ENCODE peak calls at places on chromosomes 11 and 22, in four cellular contexts. D is A673, R is MM.1S, W is sigmoid colon. I is an unnamed sample. For H3K4me1, the result is how much of the 10 kb centered on the place peaks cover.

GRCh38 chr22:36027960-36028645 is 521 bp downstream of the RBFOX2 start:
- DNase-seq in D (no peak), R (peak), W (peak), I (no peak)

GRCh38 chr11:65429069-65429681 is 6.6 kb downstream of the NEAT1 start:
- DNase-seq in D (no peak), R (no peak), W (peak), I (no peak)

GRCh38 chr11:12815931-12816494 is 141.8 kb downstream of the TEAD1 start:
- DNase-seq in D (no peak), R (peak), W (no peak), I (no peak)

GRCh38 chr22:26847046-26847445 is 189.7 kb downstream of the MIAT start:
- DNase-seq in D (no peak), R (no peak), W (no peak), I (no peak)

GRCh38 chr11:119807841-119808240 is 78.8 kb upstream of the NECTIN1 start:
- DNase-seq in D (no peak), R (no peak), W (no peak), I (no peak)

GRCh38 chr11:119663279-119663678 is 65.7 kb downstream of the NECTIN1 start:
- DNase-seq in D (no peak), R (no peak), W (no peak), I (no peak)

GRCh38 chr22:48585916-48586798 is 1241.5 kb downstream of the BRD1 start:
- DNase-seq in D (no peak), R (no peak), W (no peak), I (no peak)

GRCh38 chr22:19289475-19290161 is 1.9 kb downstream of the CLTCL1 start:
- DNase-seq in D (no peak), R (no peak), W (no peak), I (no peak)

GRCh38 chr11:1044160-1044559 is 7.6 kb upstream of the MUC6 start:
- DNase-seq in D (peak), R (no peak), W (no peak), I (no peak)

GRCh38 chr22:28454431-28455064 is 225.1 kb downstream of the TTC28 start:
- DNase-seq in D (no peak), R (no peak), W (no peak), I (no peak)

GRCh38 chr11:280762-281485 is 2.7 kb downstream of the NLRP6 start:
- DNase-seq in D (no peak), R (no peak), W (peak), I (peak)

GRCh38 chr11:17012712-17013547 is 1.3 kb downstream of the PLEKHA7 start:
- DNase-seq in D (no peak), R (no peak), W (peak), I (peak)

GRCh38 chr11:58998480-58999290 is 59.4 kb downstream of the GLYATL1 start:
- DNase-seq in D (no peak), R (no peak), W (no peak), I (no peak)

GRCh38 chr22:46092011-46092410 is 58.3 kb upstream of the PPARA start:
- DNase-seq in D (no peak), R (no peak), W (no peak), I (no peak)
- H3K27ac ChIP-seq in D (peak), R (no peak), W (peak), I (peak)

DNA sequence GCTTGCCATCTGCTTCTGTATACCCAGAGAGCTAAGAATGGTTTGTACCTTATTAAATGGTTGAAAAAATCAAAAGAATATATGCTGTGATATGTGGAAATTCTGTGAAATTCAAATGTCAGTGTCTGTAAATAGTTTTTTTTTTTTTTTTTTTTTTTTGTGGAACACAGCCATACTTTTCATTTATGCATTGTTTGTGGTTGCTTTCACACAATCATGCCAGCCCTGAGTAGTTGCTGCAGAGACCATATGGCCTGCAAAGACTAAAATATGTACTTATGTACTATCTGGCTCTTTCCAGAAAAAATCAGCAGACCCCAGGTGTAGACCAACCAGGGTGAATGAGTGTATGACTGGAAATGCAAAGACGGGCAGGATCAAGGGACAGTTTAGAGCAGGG is 98.3 kb downstream of the PTPRJ start:
- DNase-seq in D (no peak), R (no peak), W (no peak), I (no peak)
- H3K4me1 ChIP-seq in D (under half), R (under half), W (under half), I (under half)

DNA sequence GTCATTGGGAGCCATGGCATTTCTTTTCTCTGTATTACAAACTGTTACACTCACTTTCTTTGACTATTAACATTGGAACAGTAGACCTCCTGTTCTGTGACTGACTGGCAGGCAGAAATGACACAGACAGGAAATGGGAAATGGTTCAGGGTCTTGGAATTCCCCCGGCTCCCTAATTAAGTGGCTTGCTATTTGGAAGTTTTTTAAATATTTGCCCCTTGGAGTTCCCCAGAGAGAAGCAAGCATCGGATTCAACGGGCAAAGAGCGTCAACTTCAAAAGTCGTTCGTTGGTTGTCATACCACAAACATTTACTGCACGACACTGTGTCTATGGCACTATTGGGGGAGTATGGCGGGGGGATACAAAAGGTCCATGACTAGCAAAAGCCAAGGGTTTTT is 1.1 kb upstream of the BIRC2 start:
- DNase-seq in D (peak), R (no peak), W (no peak), I (no peak)
- H3K27ac ChIP-seq in D (peak), R (peak), W (peak), I (peak)

DNA sequence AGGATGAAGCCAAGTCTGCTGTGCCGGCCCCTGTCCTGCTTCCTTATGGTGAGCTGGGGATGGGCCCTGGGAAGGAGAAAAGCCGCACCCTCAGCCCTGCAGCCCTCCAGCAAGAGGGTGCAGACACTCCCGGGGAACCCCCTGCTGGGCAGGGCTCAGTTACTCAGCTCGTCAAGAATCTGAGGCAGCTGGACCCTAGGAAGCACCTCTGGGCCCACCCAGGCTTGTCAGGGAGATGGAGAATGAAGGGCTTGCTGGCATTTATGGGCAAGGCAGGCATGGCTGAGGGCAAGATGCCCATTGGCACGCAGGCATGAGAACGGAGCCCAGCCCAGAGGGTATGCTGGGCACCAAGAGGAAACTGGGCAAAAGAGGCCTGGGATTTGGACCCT is 12.9 kb downstream of the RELT start:
- DNase-seq in D (no peak), R (no peak), W (no peak), I (no peak)
- H3K4me1 ChIP-seq in D (half or more), R (under half), W (under half), I (half or more)

GRCh38 chr11:61153593-61154090 is 7.6 kb downstream of the VPS37C start:
- DNase-seq in D (no peak), R (no peak), W (peak), I (no peak)

GRCh38 chr11:61150656-61151544 is 10.3 kb downstream of the VPS37C start:
- DNase-seq in D (no peak), R (no peak), W (peak), I (no peak)

GRCh38 chr11:61152816-61153592 is 8.2 kb downstream of the VPS37C start:
- DNase-seq in D (no peak), R (no peak), W (peak), I (no peak)

GRCh38 chr11:61149624-61150615 is 11.3 kb downstream of the VPS37C start:
- DNase-seq in D (no peak), R (no peak), W (peak), I (no peak)

GRCh38 chr11:61151545-61152252 is 9.5 kb downstream of the VPS37C start:
- DNase-seq in D (no peak), R (no peak), W (peak), I (no peak)
- H3K27ac ChIP-seq in D (no peak), R (no peak), W (peak), I (no peak)

GRCh38 chr22:17375914-17376614 is 6.8 kb downstream of the CECR2 start:
- DNase-seq in D (no peak), R (no peak), W (no peak), I (no peak)
- H3K4me1 ChIP-seq in D (under half), R (under half), W (under half), I (under half)

GRCh38 chr22:31230871-31231621 is 18.9 kb downstream of the LIMK2 start:
- DNase-seq in D (peak), R (peak), W (no peak), I (no peak)
- H3K27ac ChIP-seq in D (no peak), R (peak), W (peak), I (peak)

DNA sequence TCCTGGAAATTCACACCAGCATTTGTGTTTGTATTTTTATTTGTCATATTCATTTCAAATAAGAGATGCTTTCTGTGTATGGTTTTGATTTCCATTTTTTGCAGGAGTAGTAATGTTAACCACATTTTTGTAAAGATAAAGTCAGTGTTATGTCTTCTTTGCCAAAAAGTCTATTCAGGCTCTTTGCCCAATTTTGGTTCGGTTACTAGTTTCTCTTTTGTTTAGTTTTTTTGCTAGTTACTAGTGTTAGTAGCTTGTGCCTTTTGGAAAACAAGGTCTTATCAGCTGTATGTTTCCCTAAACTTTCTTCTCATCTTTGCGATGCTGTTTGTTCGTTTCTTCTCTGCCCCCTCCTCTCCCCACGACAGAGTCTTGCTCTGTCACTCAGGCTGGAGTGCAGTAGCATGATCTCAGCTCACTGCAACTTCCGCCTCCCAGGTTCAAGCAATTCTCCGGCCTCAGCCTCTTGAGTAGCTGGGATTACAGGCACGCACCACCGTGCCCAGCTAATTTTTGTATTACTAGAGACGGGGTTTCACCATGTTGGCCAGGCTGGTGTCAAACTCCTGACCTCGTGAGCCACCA is 112.3 kb upstream of the GRK3 start:
- DNase-seq in D (no peak), R (no peak), W (no peak), I (no peak)
- H3K4me1 ChIP-seq in D (under half), R (under half), W (under half), I (under half)

GRCh38 chr11:126545057-126545555 is 189.6 kb downstream of the ST3GAL4 start:
- DNase-seq in D (no peak), R (no peak), W (no peak), I (no peak)

GRCh38 chr11:126547691-126548090 is 192.2 kb downstream of the ST3GAL4 start:
- DNase-seq in D (no peak), R (no peak), W (no peak), I (no peak)

GRCh38 chr11:126546694-126547093 is 191.2 kb downstream of the ST3GAL4 start:
- DNase-seq in D (no peak), R (no peak), W (no peak), I (no peak)

GRCh38 chr11:126547161-126547560 is 191.7 kb downstream of the ST3GAL4 start:
- DNase-seq in D (peak), R (no peak), W (no peak), I (no peak)

DNA sequence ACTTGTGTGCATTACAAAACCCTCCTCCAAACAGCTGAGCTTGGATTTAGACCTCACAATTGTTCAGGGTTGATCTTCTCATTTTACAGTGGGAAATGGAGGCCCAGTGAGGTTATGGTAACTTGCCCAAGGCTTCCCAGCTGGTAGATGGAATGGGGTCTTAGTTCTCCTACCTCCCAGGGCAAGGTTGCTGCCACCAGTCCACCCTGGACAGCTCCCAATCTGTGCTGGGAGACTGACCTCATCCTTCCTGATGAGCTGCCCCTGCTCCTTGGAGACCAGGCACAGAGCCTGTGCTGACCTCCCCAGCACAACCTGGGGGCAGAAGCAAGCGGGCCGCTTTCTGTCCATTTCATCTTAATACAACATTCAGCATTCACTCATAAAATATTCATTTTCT is 190.7 kb downstream of the ST3GAL4 start:
- DNase-seq in D (no peak), R (no peak), W (no peak), I (no peak)
- H3K27ac ChIP-seq in D (no peak), R (no peak), W (no peak), I (no peak)

DNA sequence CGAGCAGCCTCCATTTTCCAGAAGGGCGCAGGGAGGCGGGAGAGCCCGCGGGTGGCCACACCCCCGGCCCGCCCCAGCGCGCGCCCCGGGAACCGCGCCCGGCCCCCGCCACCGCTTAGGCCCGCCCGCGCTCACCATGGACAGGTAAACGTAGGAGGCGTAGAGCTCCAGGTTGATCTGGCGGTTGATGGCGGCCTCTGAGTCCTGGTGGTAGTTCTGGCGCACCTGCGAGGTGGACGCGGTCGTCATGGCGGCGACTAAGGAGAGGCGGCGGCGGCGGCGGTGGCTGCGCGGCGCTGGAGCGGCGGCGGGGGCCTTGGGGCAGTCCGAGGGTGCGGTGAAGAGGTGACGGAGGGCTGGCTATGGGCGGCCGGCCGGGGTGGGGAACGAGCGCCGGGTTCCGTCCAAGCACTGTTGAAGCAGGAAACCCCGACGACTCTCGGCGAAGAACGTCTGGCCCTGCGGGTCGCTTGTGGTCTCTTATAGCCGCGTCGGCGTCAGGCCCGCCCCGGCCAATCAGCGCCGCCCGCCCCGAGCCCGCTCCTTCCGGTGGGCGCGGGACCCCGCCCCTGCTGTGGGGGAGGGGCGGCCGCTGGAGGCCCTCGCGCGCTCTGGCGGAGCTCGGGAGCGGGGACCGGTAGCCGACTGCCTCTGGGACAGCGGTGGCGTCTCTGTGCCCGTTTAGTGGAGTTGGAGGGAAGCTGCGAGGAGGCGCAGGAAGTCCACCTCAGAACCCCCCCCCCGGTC is at the start of gene FTH1:
- DNase-seq in D (peak), R (peak), W (peak), I (peak)
- H3K4me1 ChIP-seq in D (half or more), R (under half), W (under half), I (half or more)

I was measured in heart right ventricle.